ENCODE peak calls at places on chromosomes 6 and 20, in eight cellular contexts. H is pancreas, U is GM12865, L is astrocyte of the spinal cord, I is fibroblast of mammary gland, W is sigmoid colon, A is left ventricle myocardium inferior, Y is AG10803. D is an unnamed sample.

GRCh38 chr20:57030611-57031600 is 235.5 kb downstream of the BMP7 start:
- DNase-seq in H (no peak), U (no peak), L (peak), I (peak), W (no peak), A (no peak), Y (peak), D (no peak)

GRCh38 chr6:130396722-130397121 is 30.9 kb downstream of the TMEM200A start:
- DNase-seq in H (no peak), U (peak), L (no peak), I (peak), W (no peak), A (no peak), Y (no peak), D (no peak)

GRCh38 chr6:144581807-144582537 is 296.8 kb downstream of the UTRN start:
- DNase-seq in H (no peak), U (peak), L (peak), I (peak), W (no peak), A (no peak), Y (no peak), D (no peak)

GRCh38 chr20:53387983-53388675 is 205.5 kb downstream of the ZNF217 start:
- DNase-seq in H (no peak), U (no peak), L (no peak), I (no peak), W (no peak), A (no peak), Y (no peak), D (no peak)

GRCh38 chr6:79813143-79813542 is 134.2 kb downstream of the ELOVL4 start:
- DNase-seq in H (no peak), U (no peak), L (no peak), I (no peak), W (no peak), A (no peak), Y (no peak), D (no peak)

GRCh38 chr6:157682856-157683481 is 140.1 kb upstream of the SNX9 start:
- DNase-seq in H (no peak), U (no peak), L (no peak), I (peak), W (no peak), A (no peak), Y (peak), D (no peak)

GRCh38 chr20:51446656-51447055 is 95.9 kb downstream of the NFATC2 start:
- DNase-seq in H (no peak), U (no peak), L (peak), I (peak), W (peak), A (no peak), Y (peak), D (peak)

GRCh38 chr6:35092362-35093117 is 48.6 kb downstream of the TCP11 start:
- DNase-seq in H (no peak), U (no peak), L (peak), I (peak), W (peak), A (no peak), Y (peak), D (peak)

GRCh38 chr20:62952373-62953166 is at the start of gene SLC17A9:
- DNase-seq in H (peak), U (peak), L (no peak), I (peak), W (peak), A (peak), Y (peak), D (no peak)

GRCh38 chr6:72140795-72141194 is 254.4 kb downstream of the RIMS1 start:
- DNase-seq in H (no peak), U (no peak), L (peak), I (peak), W (no peak), A (no peak), Y (no peak), D (no peak)

GRCh38 chr6:112581015-112581414 is 233.9 kb downstream of the RFPL4B start:
- DNase-seq in H (no peak), U (no peak), L (no peak), I (no peak), W (no peak), A (no peak), Y (no peak), D (no peak)

GRCh38 chr6:14396826-14397517 is 279.4 kb downstream of the CD83 start:
- DNase-seq in H (peak), U (peak), L (peak), I (peak), W (no peak), A (no peak), Y (peak), D (no peak)

GRCh38 chr6:45626087-45626891 is 248.6 kb upstream of the SUPT3H start:
- DNase-seq in H (no peak), U (peak), L (peak), I (peak), W (no peak), A (no peak), Y (peak), D (no peak)

GRCh38 chr6:105753184-105754097 is 332.7 kb upstream of the PRDM1 start:
- DNase-seq in H (no peak), U (no peak), L (peak), I (peak), W (no peak), A (no peak), Y (peak), D (no peak)

GRCh38 chr6:107120404-107120803 is 5.1 kb upstream of the BEND3 start:
- DNase-seq in H (peak), U (no peak), L (no peak), I (no peak), W (no peak), A (no peak), Y (no peak), D (no peak)

GRCh38 chr6:26311385-26312095 is 53.5 kb upstream of the BTN3A2 start:
- DNase-seq in H (no peak), U (peak), L (peak), I (peak), W (no peak), A (no peak), Y (peak), D (no peak)

GRCh38 chr6:31664790-31665500 is at the start of gene GPANK1:
- DNase-seq in H (peak), U (peak), L (peak), I (peak), W (peak), A (peak), Y (peak), D (peak)

DNA sequence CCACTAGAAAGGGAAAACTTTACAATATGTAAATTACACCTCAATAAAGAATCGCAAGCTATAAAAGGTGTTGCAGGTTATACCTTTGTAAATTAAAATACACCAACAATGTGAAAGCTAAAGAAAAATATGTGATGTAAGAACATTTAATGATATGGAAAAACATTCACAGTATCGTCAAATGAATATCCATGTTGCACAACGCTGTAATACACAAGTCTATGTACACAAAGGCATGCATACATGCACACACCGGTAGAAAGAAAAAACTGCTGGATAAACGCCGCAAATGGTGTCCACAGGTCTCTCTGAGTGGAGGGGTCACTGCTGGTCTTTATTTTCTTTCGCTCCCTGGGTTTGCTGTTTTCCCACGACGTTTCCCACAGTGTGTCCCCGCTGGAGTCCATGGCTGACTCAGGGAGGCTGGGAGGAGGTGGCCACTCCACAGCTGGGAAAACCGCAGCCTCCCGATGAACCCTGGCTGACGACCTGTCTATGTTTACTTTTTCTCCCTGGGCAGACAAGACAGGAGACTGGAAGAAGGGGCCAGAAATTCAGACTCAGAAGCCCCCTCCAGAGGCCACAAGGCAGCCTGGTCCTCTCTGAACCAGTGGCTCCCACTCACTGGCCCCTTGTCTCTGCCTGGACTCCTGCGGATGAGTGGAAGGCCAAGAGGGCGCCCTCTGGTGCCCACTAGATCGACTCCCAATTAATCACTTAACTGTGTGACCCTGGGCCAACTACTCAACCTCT is 13.0 kb upstream of the BPI start:
- DNase-seq in H (no peak), U (peak), L (peak), I (peak), W (no peak), A (peak), Y (peak), D (no peak)
- TF ChIP-seq CTCF in H (no peak), U (no peak), L (peak), I (peak), W (no peak), A (peak), Y (peak), D (peak)

GRCh38 chr20:23061713-23062561 is 12.5 kb upstream of the THBD start:
- DNase-seq in H (no peak), U (no peak), L (peak), I (peak), W (peak), A (peak), Y (peak), D (no peak)
- TF ChIP-seq CTCF in H (peak), U (peak), L (peak), I (peak), W (no peak), A (peak), Y (peak), D (peak)

DNA sequence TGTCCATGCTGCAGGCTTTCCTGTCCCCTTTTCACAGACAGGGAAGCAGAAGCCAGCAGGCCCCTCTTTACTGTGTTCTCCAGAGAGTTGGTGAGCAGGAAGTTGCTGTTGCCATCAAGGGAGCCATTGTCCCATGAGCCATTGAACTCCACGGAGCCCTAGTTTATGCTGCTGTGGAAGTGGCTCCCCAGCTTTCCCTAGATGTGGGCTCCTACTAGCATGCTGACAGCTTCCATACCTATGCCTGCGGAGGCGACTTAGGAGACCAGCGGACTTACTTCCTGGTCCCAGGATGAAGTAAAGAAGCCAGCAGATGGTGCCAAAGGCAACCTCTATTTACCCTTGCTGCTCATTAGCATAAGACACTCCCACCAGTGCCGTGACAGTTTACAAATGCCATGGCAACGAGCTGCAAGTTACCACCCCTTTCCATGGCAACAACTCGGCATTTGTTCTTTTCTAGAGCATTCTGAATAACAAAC is 30.8 kb upstream of the FKBP1A start:
- DNase-seq in H (no peak), U (peak), L (peak), I (peak), W (no peak), A (no peak), Y (peak), D (no peak)
- TF ChIP-seq CTCF in H (no peak), U (no peak), L (no peak), I (no peak), W (no peak), A (no peak), Y (no peak), D (peak)

DNA sequence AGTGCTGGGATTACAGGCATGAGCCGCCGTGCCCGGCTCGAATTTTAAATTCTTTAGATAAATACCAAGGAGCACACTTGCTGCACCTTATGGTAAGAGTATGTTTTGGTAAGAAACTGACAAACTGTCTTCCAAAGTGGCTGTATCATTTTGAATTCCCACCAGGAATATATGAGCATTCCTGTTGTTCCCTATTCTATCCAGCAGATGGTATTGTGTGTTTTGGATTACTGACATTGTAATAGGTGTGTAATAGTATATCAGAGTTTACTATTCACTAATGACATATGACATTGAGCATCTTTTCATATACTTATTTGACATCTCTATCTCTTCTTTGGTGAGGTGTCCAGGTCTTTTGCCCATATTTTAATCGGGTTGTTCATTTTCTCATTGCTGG is 40.5 kb downstream of the TGM6 start:
- DNase-seq in H (no peak), U (no peak), L (no peak), I (peak), W (no peak), A (no peak), Y (no peak), D (no peak)
- TF ChIP-seq CTCF in H (no peak), U (no peak), L (no peak), I (peak), W (no peak), A (no peak), Y (peak), D (peak)

GRCh38 chr20:35741892-35742740 is at the start of gene RBM39:
- DNase-seq in H (peak), U (peak), L (peak), I (peak), W (peak), A (peak), Y (peak), D (peak)
- TF ChIP-seq CTCF in H (peak), U (no peak), L (peak), I (peak), W (no peak), A (peak), Y (peak), D (peak)

GRCh38 chr20:41425180-41425884 is 58.7 kb upstream of the EMILIN3 start:
- DNase-seq in H (no peak), U (no peak), L (peak), I (no peak), W (no peak), A (no peak), Y (peak), D (no peak)
- TF ChIP-seq CTCF in H (no peak), U (no peak), L (no peak), I (no peak), W (no peak), A (no peak), Y (no peak), D (no peak)

GRCh38 chr6:36839819-36840379 is 655 bp upstream of the CPNE5 start:
- DNase-seq in H (peak), U (peak), L (no peak), I (no peak), W (no peak), A (peak), Y (no peak), D (no peak)
- TF ChIP-seq CTCF in H (no peak), U (no peak), L (peak), I (no peak), W (no peak), A (peak), Y (no peak), D (no peak)

DNA sequence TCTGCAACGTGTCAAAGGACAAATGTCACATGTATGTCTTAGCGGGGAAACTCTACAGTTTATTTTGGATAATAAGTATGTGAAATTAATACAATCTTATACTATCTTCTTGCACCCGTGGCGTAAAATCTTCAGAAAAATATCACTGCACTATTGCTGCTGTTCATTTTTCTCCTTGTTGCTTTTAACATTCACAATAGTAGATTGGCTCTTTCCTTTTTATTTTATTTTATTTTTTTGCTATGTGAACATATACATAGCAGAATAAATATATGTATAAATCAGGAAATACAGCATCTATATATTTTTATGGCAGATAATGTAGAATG is 15.4 kb downstream of the GPR31 start:
- DNase-seq in H (no peak), U (no peak), L (no peak), I (no peak), W (no peak), A (no peak), Y (no peak), D (no peak)
- TF ChIP-seq CTCF in H (no peak), U (no peak), L (no peak), I (no peak), W (no peak), A (no peak), Y (no peak), D (no peak)

D was measured in epithelial cell of proximal tubule.